ENCODE peak calls at places on chromosomes 11 and 22, in ten cellular contexts. N is IMR-90, R is cardiac fibroblast, U is body of pancreas, V is fibroblast of mammary gland, O is epithelial cell of esophagus, H is left ventricle myocardium inferior, M is prostate gland, P is HepG2, Z is fibroblast of pulmonary artery. W is an unnamed sample.
A peak's percentile ranks its signal among the peaks of the same experiment; 100 is the strongest.

GRCh38 chr22:49241174-49241851 is 586.4 kb downstream of the BRD1 start:
- DNase-seq in M (peak; percentile 1), N (no peak), O (no peak), R (no peak), Z (no peak), U (no peak), H (no peak), V (no peak), P (no peak), W (no peak)

GRCh38 chr11:65103476-65103875 is 7.5 kb downstream of the VPS51 start:
- DNase-seq in M (no peak), H (no peak), V (no peak), U (no peak), R (no peak), Z (no peak), N (no peak), P (no peak), O (no peak), W (no peak)

GRCh38 chr11:68838572-68838964 is 3.1 kb downstream of the CPT1A start:
- DNase-seq in P (peak; percentile 33), H (no peak), U (peak; percentile 67), N (no peak), M (no peak), O (no peak), Z (peak; percentile 49), R (peak; percentile 27), V (peak; percentile 30), W (no peak)

GRCh38 chr11:70650075-70650909 is 252.0 kb downstream of the CTTN start:
- DNase-seq in V (peak; percentile 60), N (peak; percentile 69), U (peak; percentile 57), P (peak; percentile 48), Z (peak; percentile 68), M (peak; percentile 46), H (peak; percentile 50), O (peak; percentile 71), R (peak; percentile 62), W (peak; percentile 33)

GRCh38 chr11:131925829-131926228 is 555.4 kb downstream of the NTM start:
- DNase-seq in V (no peak), H (no peak), M (no peak), N (peak; percentile 18), Z (no peak), P (no peak), R (no peak), U (no peak), O (no peak), W (no peak)

GRCh38 chr11:23632293-23632692 is 772.0 kb upstream of the CCDC179 start:
- DNase-seq in R (no peak), V (no peak), Z (no peak), P (no peak), N (no peak), M (no peak), U (no peak), O (no peak), H (no peak), W (no peak)

GRCh38 chr11:114359342-114359741 is 41.0 kb downstream of the C11orf71 start:
- DNase-seq in M (no peak), H (no peak), O (peak; percentile 49), U (no peak), Z (peak; percentile 38), V (no peak), P (no peak), R (peak; percentile 73), N (peak; percentile 60), W (no peak)

GRCh38 chr22:50148991-50149721 is 21.4 kb upstream of the PANX2 start:
- DNase-seq in O (peak; percentile 96), R (peak; percentile 56), N (peak; percentile 45), P (peak; percentile 46), U (peak; percentile 70), M (peak; percentile 59), H (peak; percentile 46), V (peak; percentile 38), Z (peak; percentile 52), W (peak; percentile 45)

GRCh38 chr11:57324154-57324885 is 432 bp downstream of the TNKS1BP1 start:
- DNase-seq in R (peak; percentile 40), U (peak; percentile 55), O (peak; percentile 28), H (peak; percentile 53), M (peak; percentile 40), V (peak; percentile 50), Z (peak; percentile 70), P (no peak), N (peak; percentile 48), W (no peak)

GRCh38 chr11:68298659-68299516 is 13.5 kb upstream of the LRP5 start:
- DNase-seq in H (peak; percentile 22), Z (no peak), U (no peak), O (no peak), P (peak; percentile 62), M (no peak), R (no peak), N (no peak), V (no peak), W (no peak)

DNA sequence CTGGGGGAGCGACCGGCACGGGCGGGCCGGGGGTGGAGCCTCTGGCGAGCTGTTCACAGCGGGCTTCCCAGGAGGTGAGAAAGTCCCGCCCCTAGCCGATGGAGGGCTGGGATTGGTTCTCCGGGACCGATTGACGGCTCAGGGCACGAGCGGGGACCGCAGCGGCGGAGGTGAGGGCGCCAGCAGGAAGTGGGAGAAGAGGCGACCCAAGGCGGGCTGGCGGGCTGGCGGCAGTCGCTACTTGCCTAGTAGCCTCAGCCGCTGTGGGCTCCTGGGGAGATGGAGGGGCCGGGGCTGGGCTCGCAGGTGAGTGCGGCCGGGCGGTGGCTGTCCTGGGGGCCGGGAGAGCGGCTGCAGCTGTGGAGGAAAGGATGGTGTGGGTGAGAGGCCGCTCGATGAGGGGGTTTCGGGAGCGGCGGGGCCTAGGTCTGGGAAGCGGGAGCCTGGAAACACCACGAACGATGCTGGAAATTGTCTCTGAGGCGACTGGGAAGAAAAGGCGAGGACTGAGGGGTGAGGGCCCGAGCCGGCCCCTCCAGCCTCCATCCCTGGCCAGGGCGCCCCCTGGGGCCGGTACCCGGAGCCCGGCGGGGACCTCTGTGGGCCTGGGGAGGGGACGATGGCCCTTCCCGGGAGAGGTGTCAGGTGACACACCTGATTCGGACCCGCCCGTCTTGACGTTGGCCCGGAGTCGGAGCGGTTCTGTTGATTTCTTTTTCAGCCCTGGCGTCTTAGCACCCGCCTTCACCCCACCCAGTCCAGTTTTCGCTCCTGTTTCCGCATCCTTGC is at the start of gene ZDHHC13:
- DNase-seq in R (peak; percentile 82), Z (peak; percentile 86), M (peak; percentile 95), U (peak; percentile 96), O (peak; percentile 94), H (peak; percentile 94), N (peak; percentile 82), P (peak; percentile 86), V (peak; percentile 68), W (peak; percentile 68)
- TF ChIP-seq CTCF in R (peak; percentile 43), Z (peak; percentile 46), M (peak; percentile 18), U (no peak), O (peak; percentile 25), H (peak; percentile 44), N (peak; percentile 41), P (peak; percentile 62), V (peak; percentile 26), W (peak; percentile 52)

DNA sequence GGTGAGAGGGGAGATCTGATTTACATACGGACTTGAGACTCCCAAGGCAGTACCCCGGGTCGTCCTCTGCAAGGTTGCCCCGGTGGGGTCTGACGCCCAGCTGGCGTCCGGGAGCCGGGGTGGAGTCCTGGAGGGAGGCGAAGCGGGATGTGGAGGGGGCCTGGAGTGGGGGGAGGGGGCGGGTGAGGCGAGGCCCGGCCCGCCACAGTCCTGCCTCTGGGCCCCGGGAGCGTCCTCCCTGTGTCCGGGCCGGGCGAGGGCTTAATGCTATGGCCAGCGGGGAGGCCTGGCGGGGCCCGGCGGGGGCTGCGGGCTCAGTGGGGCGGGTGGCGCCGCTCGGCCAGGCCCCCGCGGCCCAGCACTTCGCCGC is 2.4 kb upstream of the MYBPC3 start:
- DNase-seq in Z (no peak), P (no peak), R (no peak), M (no peak), U (no peak), N (no peak), V (no peak), H (no peak), O (no peak), W (no peak)
- H3K4me3 ChIP-seq in Z (no peak overlapping the region), P (peak overlapping the region; percentile 66), R (no peak overlapping the region), M (peak overlapping the region; percentile 34), U (no peak overlapping the region), N (no peak overlapping the region), V (no peak overlapping the region), H (peak overlapping the region; percentile 72), O (peak overlapping the region; percentile 6), W (no peak overlapping the region)

DNA sequence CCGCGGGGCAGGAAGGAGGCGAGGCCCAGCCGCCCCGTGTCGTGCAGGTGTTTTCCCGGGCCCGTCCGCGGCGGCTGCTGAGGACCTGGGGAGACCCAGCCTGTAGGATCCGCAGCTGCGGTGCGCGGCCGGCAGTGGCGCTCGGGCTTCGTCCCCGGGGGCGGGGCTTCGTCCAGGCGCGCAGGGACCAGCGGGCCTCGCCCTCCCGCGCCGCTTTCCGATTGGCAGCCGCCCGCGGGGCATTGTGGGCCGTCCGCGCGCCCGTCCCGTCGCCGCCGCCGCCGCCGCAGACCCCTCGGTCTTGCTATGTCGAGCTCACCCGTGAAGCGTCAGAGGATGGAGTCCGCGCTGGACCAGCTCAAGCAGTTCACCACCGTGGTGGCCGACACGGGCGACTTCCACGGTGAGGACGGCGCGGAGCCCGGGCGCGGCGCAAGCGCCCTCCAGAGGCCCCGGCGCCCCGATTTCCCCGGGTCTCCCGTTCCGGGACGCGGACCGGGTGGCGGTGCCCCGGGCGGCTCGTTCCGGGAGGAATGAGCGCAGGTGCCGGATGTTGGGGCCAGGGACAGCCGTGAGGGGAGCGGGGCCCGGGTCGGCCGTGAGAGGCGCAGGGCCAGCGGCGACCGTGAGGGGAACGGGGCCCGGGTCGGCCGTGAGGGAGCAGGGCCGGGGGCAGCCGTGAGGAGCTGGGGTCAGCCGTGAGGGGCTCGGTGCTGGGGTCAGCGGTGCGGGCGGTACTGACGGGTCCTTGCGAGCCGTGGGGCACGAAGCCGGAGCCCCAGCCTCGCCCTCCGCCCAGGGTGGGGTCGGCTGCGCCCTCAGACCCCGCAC is at the start of gene TALDO1:
- DNase-seq in O (peak; percentile 91), N (peak; percentile 76), P (peak; percentile 76), V (peak; percentile 69), U (peak; percentile 94), M (peak; percentile 90), H (peak; percentile 93), Z (peak; percentile 80), R (peak; percentile 79), W (peak; percentile 43)
- TF ChIP-seq CTCF in O (no peak), N (peak; percentile 32), P (peak; percentile 47), V (no peak), U (peak; percentile 13), M (peak; percentile 49), H (peak; percentile 46), Z (no peak), R (no peak), W (peak; percentile 36)

DNA sequence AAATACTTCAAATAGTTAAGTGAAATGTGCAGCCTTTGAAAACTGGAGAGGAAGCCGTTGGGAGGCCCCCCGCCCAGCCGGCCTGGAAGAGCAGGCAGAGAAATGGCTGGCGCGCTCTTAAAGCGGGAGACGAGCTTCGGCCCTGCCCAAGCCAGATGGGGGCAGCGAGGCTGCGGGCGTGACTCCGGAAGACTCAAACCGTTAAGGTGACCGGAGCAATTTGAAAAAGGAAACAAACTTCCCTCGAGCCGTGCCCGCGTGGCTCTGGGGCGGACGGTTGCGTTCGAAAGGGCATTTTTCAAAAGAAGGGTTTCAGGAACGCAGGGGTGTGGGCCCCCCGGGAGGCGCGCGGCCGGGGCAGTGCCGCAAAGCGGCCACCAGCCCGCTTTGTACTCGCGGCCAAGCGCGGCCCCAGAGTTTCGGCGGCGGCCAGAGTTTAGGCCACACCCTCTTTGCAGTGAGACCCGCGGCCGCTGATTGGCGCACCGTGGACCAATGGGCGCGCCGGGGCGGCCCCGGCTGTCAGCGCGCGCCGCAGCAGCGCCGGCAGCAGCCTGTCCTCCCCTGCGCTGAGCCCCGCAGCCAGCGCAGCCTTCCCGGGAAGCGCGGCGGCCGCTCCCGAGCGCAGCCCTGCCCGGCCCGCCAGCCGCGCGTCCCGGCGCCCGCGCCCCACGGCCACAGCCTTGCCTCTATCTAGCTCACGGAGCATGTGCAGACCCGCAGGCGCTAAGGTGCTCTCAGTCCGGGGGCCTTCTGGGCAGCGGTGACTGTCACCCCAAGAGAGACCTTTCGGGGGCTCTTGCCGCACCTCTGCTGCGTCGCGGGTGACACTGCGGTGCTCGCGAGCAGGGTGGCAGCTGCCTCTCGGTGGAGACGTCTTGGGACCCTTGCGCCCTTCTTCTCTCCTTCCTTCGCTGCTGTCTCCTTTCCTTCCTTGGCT is at the start of gene NAV2:
- DNase-seq in Z (peak; percentile 92), M (peak; percentile 91), O (peak; percentile 93), V (peak; percentile 87), R (peak; percentile 90), P (peak; percentile 61), N (peak; percentile 91), U (peak; percentile 94), H (peak; percentile 94), W (peak; percentile 40)
- H3K4me3 ChIP-seq in Z (peak within 1 kb of the TSS; percentile 79), M (peak within 1 kb of the TSS; percentile 45), O (peak within 1 kb of the TSS; percentile 56), V (peak within 1 kb of the TSS; percentile 96), R (peak within 1 kb of the TSS; percentile 69), P (peak within 1 kb of the TSS; percentile 46), N (peak within 1 kb of the TSS; percentile 63), U (peak within 1 kb of the TSS; percentile 30), H (peak within 1 kb of the TSS; percentile 87), W (peak within 1 kb of the TSS; percentile 59)

W was measured in LNCaP clone FGC.